ENCODE peak calls at places on chromosomes 16 and 17, in ten cellular contexts. K is WERI-Rb-1, E is BE2C, R is Caco-2, M is uterus, J is testis, L is GM23338, U is psoas muscle, W is MM.1S, D is IMR-90. X is an unnamed sample.

GRCh38 chr16:1946495-1947368 is 3.7 kb upstream of the MSRB1 start:
- DNase-seq in K (no peak), E (no peak), R (no peak), M (no peak), J (no peak), L (peak; percentile 49), U (no peak), W (no peak), D (no peak), X (no peak)

GRCh38 chr17:50768348-50768761 is 1.0 kb upstream of the ANKRD40CL start:
- DNase-seq in K (no peak), E (no peak), R (peak; percentile 99), M (no peak), J (no peak), L (peak; percentile 47), U (no peak), W (no peak), D (no peak), X (no peak)

GRCh38 chr16:66382966-66383299 is 16.4 kb downstream of the CDH5 start:
- DNase-seq in K (no peak), E (no peak), R (no peak), M (no peak), J (no peak), L (peak; percentile 65), U (no peak), W (no peak), D (peak; percentile 93), X (peak; percentile 95)

GRCh38 chr17:49362723-49363117 is 670 bp upstream of the ZNF652 start:
- DNase-seq in K (no peak), E (no peak), R (no peak), M (no peak), J (no peak), L (no peak), U (no peak), W (no peak), D (no peak), X (peak; percentile 59)

GRCh38 chr17:37299257-37299985 is 76.4 kb upstream of the C17orf78 start:
- DNase-seq in K (no peak), E (no peak), R (no peak), M (no peak), J (peak; percentile 43), L (peak; percentile 34), U (no peak), W (no peak), D (no peak), X (peak; percentile 20)

GRCh38 chr16:72897707-72898106 is 150.2 kb downstream of the ZFHX3 start:
- DNase-seq in K (no peak), E (no peak), R (no peak), M (no peak), J (no peak), L (no peak), U (no peak), W (no peak), D (no peak), X (no peak)

GRCh38 chr17:47889734-47890529 is 6.1 kb upstream of the SP2 start:
- DNase-seq in K (peak; percentile 95), E (peak; percentile 91), R (peak; percentile 97), M (peak; percentile 84), J (peak; percentile 95), L (peak; percentile 96), U (peak; percentile 94), W (peak; percentile 84), D (peak; percentile 77), X (peak; percentile 62)

GRCh38 chr17:60630352-60630751 is 30.4 kb downstream of the PPM1D start:
- DNase-seq in K (no peak), E (no peak), R (no peak), M (peak; percentile 31), J (peak; percentile 55), L (no peak), U (no peak), W (no peak), D (no peak), X (no peak)

GRCh38 chr16:10835281-10835931 is 16.8 kb upstream of the TVP23A start:
- DNase-seq in K (no peak), E (no peak), R (no peak), M (no peak), J (no peak), L (no peak), U (no peak), W (no peak), D (no peak), X (no peak)

GRCh38 chr17:43830510-43831145 is 2.3 kb downstream of the MPP3 start:
- DNase-seq in K (no peak), E (no peak), R (no peak), M (no peak), J (no peak), L (no peak), U (no peak), W (no peak), D (no peak), X (no peak)

GRCh38 chr17:65177901-65178300 is 40.7 kb downstream of the RGS9 start:
- DNase-seq in K (no peak), E (no peak), R (no peak), M (no peak), J (no peak), L (no peak), U (no peak), W (no peak), D (peak; percentile 83), X (peak; percentile 49)

GRCh38 chr16:12262454-12263180 is 286.1 kb downstream of the SNX29 start:
- DNase-seq in K (no peak), E (no peak), R (no peak), M (no peak), J (no peak), L (no peak), U (no peak), W (no peak), D (peak; percentile 29), X (no peak)

GRCh38 chr16:48247311-48247710 is at the start of gene ABCC11:
- DNase-seq in K (no peak), E (no peak), R (no peak), M (no peak), J (no peak), L (no peak), U (no peak), W (no peak), D (no peak), X (no peak)

GRCh38 chr16:48244080-48244862 is at the start of gene LONP2:
- DNase-seq in K (peak; percentile 92), E (peak; percentile 89), R (peak; percentile 90), M (peak; percentile 90), J (peak; percentile 95), L (peak; percentile 93), U (peak; percentile 95), W (peak; percentile 95), D (peak; percentile 85), X (peak; percentile 87)

GRCh38 chr16:48244863-48245195 is 729 bp downstream of the LONP2 start:
- DNase-seq in K (no peak), E (no peak), R (no peak), M (no peak), J (no peak), L (no peak), U (no peak), W (no peak), D (no peak), X (no peak)

GRCh38 chr16:48250520-48251278 is 3.4 kb upstream of the ABCC11 start:
- DNase-seq in K (no peak), E (no peak), R (no peak), M (no peak), J (no peak), L (no peak), U (no peak), W (no peak), D (no peak), X (peak; percentile 58)

DNA sequence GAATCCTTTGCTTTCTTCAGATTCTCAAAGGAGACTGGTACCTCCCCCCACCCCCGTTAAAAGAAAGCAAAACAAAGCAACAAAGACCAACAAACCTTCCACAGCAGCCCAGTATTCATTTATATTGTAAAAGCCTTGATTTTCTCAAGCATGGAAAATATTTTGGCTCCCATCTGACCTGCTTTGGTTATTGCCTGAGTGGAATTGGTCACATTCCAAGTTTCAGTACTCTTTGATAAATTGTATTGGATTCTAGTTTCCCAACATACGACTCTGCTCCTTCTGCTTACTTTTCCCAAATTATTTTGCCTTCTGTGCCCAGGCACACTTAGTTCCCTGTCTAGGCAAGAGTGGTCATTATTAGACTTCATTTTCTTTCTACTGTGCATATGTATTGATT is 1.3 kb downstream of the ABCC11 start:
- DNase-seq in K (no peak), E (no peak), R (no peak), M (no peak), J (no peak), L (no peak), U (no peak), W (no peak), D (peak; percentile 12), X (no peak)
- H3K4me3 ChIP-seq in K (no peak overlapping the region), E (no peak overlapping the region), R (no peak overlapping the region), M (no peak overlapping the region), J (no peak overlapping the region), L (no peak overlapping the region), U (peak overlapping the region; percentile 87), W (no peak overlapping the region), D (no peak overlapping the region), X (no peak overlapping the region)

GRCh38 chr16:67988675-67989074 is 8.4 kb upstream of the DPEP3 start:
- DNase-seq in K (no peak), E (no peak), R (no peak), M (no peak), J (no peak), L (no peak), U (no peak), W (no peak), D (no peak), X (no peak)
- TF ChIP-seq CTCF in K (no peak), E (no peak), R (no peak), M (no peak), J (no peak), L (no peak), U (no peak), W (no peak), D (no peak), X (no peak)

DNA sequence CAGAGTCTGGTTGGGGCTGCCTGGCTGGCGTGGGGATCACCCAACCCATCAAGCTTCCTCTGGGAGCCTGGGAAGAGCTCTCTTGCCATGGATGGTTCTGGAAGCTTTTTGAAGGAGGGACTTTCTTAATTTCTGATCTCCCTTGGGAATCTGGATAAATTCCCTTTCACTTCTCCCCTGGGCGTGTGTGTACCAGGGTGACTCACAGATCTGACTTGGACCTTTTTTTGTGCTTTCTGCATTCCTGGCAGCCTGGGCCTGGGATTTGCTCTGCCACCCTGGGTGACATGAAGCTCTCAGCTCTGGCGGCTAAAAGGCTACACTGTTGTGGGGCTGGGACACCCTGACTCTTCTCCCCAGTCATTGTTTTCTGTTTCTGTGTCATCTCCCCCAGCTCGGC is 70.1 kb downstream of the ABCC1 start:
- DNase-seq in K (no peak), E (no peak), R (no peak), M (no peak), J (peak; percentile 25), L (no peak), U (no peak), W (no peak), D (peak; percentile 54), X (peak; percentile 62)
- H3K36me3 ChIP-seq in K (peaks cover 38% of the 10 kb centered on the region), E (peaks cover 82% of the 10 kb centered on the region), R (peaks cover 3% of the 10 kb centered on the region), M (no peaks in the 10 kb centered on the region), J (no peaks in the 10 kb centered on the region), L (peaks cover 7% of the 10 kb centered on the region), U (no peaks in the 10 kb centered on the region), W (no peaks in the 10 kb centered on the region), D (peaks cover 67% of the 10 kb centered on the region), X (peaks cover 11% of the 10 kb centered on the region)

DNA sequence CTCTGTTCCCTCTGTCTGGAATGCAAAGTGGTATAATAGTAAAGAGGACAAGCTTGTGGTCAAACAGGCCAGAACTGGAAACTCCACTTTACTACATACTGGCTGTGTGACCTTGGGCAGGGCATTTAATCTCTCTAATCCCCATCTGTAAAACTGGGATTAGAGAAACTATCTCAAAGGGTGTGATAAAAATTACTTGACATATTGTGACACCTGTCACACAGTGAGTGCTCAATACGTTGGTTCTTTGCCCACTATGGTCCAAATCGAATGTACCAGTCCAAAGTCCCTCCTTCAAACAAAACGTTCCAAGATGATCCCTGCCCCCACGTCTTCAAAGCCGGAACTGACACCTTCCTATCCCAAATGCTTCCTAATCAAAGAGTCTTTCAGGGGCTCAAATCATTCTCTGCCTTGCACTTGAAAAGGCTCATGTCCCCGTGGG is 734 bp downstream of the PGAP3 start:
- DNase-seq in K (peak; percentile 69), E (no peak), R (no peak), M (no peak), J (no peak), L (no peak), U (peak; percentile 42), W (no peak), D (no peak), X (no peak)
- H3K4me3 ChIP-seq in K (peak overlapping the region; percentile 66), E (peak overlapping the region; percentile 94), R (peak overlapping the region; percentile 74), M (peak overlapping the region; percentile 59), J (peak overlapping the region; percentile 88), L (peak overlapping the region; percentile 74), U (peak overlapping the region; percentile 90), W (peak overlapping the region; percentile 96), D (peak overlapping the region; percentile 81), X (peak overlapping the region; percentile 48)